ENCODE peak calls at places on chromosomes 3 and 15, in four cellular contexts. One of them, this sample, is unnamed.

GRCh38 chr3:94787734-94788133 is 724.9 kb downstream of the NSUN3 start:
- DNase-seq in WTC11: no peak
- DNase-seq in transverse colon: no peak
- DNase-seq in cardiac muscle cell: no peak
- DNase-seq in this sample: no peak

GRCh38 chr15:81809543-81809942 is 236.3 kb downstream of the MEX3B start:
- DNase-seq in WTC11: peak
- DNase-seq in transverse colon: no peak
- DNase-seq in cardiac muscle cell: peak
- DNase-seq in this sample: peak

GRCh38 chr3:28326458-28326926 is 22.0 kb upstream of the ZCWPW2 start:
- DNase-seq in WTC11: no peak
- DNase-seq in transverse colon: peak
- DNase-seq in cardiac muscle cell: no peak
- DNase-seq in this sample: no peak

GRCh38 chr3:195162033-195162669 is 108.8 kb downstream of the XXYLT1 start:
- DNase-seq in WTC11: no peak
- DNase-seq in transverse colon: no peak
- DNase-seq in cardiac muscle cell: no peak
- DNase-seq in this sample: no peak

GRCh38 chr15:73926191-73927002 is at the start of gene LOXL1:
- DNase-seq in WTC11: peak
- DNase-seq in transverse colon: peak
- DNase-seq in cardiac muscle cell: peak
- DNase-seq in this sample: peak

GRCh38 chr3:177338697-177339219 is 141.5 kb upstream of the TBL1XR1 start:
- DNase-seq in WTC11: no peak
- DNase-seq in transverse colon: no peak
- DNase-seq in cardiac muscle cell: peak
- DNase-seq in this sample: no peak

GRCh38 chr3:70716832-70717231 is 404.4 kb upstream of the MDFIC2 start:
- DNase-seq in WTC11: no peak
- DNase-seq in transverse colon: no peak
- DNase-seq in cardiac muscle cell: peak
- DNase-seq in this sample: no peak

GRCh38 chr3:36957862-36958686 is 13.2 kb upstream of the TRANK1 start:
- DNase-seq in WTC11: no peak
- DNase-seq in transverse colon: peak
- DNase-seq in cardiac muscle cell: peak
- DNase-seq in this sample: no peak

GRCh38 chr3:150384517-150385212 is 23.4 kb upstream of the TSC22D2 start:
- DNase-seq in WTC11: peak
- DNase-seq in transverse colon: peak
- DNase-seq in cardiac muscle cell: peak
- DNase-seq in this sample: peak

GRCh38 chr3:47882338-47882737 is 79.4 kb downstream of the DHX30 start:
- DNase-seq in WTC11: no peak
- DNase-seq in transverse colon: no peak
- DNase-seq in cardiac muscle cell: no peak
- DNase-seq in this sample: no peak
- TF ChIP-seq CTCF in WTC11: no peak
- TF ChIP-seq CTCF in transverse colon: peak
- TF ChIP-seq CTCF in cardiac muscle cell: no peak
- TF ChIP-seq CTCF in this sample: peak

GRCh38 chr3:17798000-17798399 is 55.6 kb upstream of the TBC1D5 start:
- DNase-seq in WTC11: peak
- DNase-seq in transverse colon: no peak
- DNase-seq in cardiac muscle cell: no peak
- DNase-seq in this sample: no peak
- TF ChIP-seq CTCF in WTC11: peak
- TF ChIP-seq CTCF in transverse colon: no peak
- TF ChIP-seq CTCF in cardiac muscle cell: no peak
- TF ChIP-seq CTCF in this sample: no peak

GRCh38 chr15:59105839-59106238 is 893 bp downstream of the CCNB2 start:
- DNase-seq in WTC11: no peak
- DNase-seq in transverse colon: no peak
- DNase-seq in cardiac muscle cell: no peak
- DNase-seq in this sample: no peak
- TF ChIP-seq CTCF in WTC11: no peak
- TF ChIP-seq CTCF in transverse colon: peak
- TF ChIP-seq CTCF in cardiac muscle cell: no peak
- TF ChIP-seq CTCF in this sample: no peak

GRCh38 chr3:171867976-171868375 is 24.8 kb downstream of the TMEM212 start:
- DNase-seq in WTC11: no peak
- DNase-seq in transverse colon: no peak
- DNase-seq in cardiac muscle cell: no peak
- DNase-seq in this sample: no peak
- TF ChIP-seq CTCF in WTC11: peak
- TF ChIP-seq CTCF in transverse colon: peak
- TF ChIP-seq CTCF in cardiac muscle cell: peak
- TF ChIP-seq CTCF in this sample: peak

GRCh38 chr3:58419782-58420512 is 13.7 kb downstream of the PDHB start:
- DNase-seq in WTC11: no peak
- DNase-seq in transverse colon: peak
- DNase-seq in cardiac muscle cell: peak
- DNase-seq in this sample: no peak
- TF ChIP-seq CTCF in WTC11: no peak
- TF ChIP-seq CTCF in transverse colon: no peak
- TF ChIP-seq CTCF in cardiac muscle cell: no peak
- TF ChIP-seq CTCF in this sample: no peak

DNA sequence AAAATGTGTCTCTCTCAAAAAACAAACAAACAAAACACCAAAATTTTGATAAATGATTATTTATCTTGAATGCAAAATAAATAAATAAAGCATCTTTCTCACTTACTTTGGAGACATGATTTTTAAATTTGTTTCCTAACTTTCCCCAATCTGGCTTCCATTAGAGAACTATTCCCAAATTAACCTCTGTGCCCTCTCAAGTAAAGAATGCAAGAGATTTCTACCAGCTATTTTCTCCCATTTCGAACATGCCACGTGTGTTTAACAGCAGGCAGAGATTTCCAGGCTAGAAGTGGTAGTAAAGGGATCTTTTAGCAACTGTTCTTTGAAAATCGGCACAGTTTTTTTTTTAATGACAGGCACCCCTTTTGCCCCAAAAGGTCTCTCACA is 269.1 kb downstream of the SHQ1 start:
- DNase-seq in WTC11: no peak
- DNase-seq in transverse colon: no peak
- DNase-seq in cardiac muscle cell: no peak
- DNase-seq in this sample: no peak
- TF ChIP-seq CTCF in WTC11: no peak
- TF ChIP-seq CTCF in transverse colon: no peak
- TF ChIP-seq CTCF in cardiac muscle cell: no peak
- TF ChIP-seq CTCF in this sample: no peak

GRCh38 chr3:108505811-108506210 is 4.6 kb downstream of the MYH15 start:
- DNase-seq in WTC11: no peak
- DNase-seq in transverse colon: no peak
- DNase-seq in cardiac muscle cell: no peak
- DNase-seq in this sample: no peak
- TF ChIP-seq CTCF in WTC11: no peak
- TF ChIP-seq CTCF in transverse colon: no peak
- TF ChIP-seq CTCF in cardiac muscle cell: no peak
- TF ChIP-seq CTCF in this sample: no peak